ENCODE peak calls at places on chromosome 3, in seven cellular contexts. R is activated T-helper 1 cell treated with anti-CD3 and anti-CD28 coated beads, Interleukin-12 subunit alpha, Interleukin-12 subunit beta, Interleukin-2, Interleukin-4 antibody, amounts not matched to agents 30 ng/mL and 10 ng/mL and 1 ng/mL, durations not matched to agents 14 hours and 24 hours and 36 hours; N is ACHN; I is dorsolateral prefrontal cortex; W is tibial artery; G is AG04450; Q is NCI-H510A. M is an unnamed sample.

GRCh38 chr3:36700537-36701248 is 63.7 kb downstream of the DCLK3 start:
- DNase-seq in R (no peak), N (peak; percentile 69), I (peak; percentile 48), W (peak; percentile 45), G (peak; percentile 54), Q (peak; percentile 11), M (peak; percentile 80)

GRCh38 chr3:4228295-4228694 is 74.9 kb upstream of the SETMAR start:
- DNase-seq in R (no peak), N (no peak), I (no peak), W (no peak), G (no peak), Q (no peak), M (no peak)

GRCh38 chr3:13273604-13274105 is 146.5 kb downstream of the NUP210 start:
- DNase-seq in R (no peak), N (no peak), I (no peak), W (no peak), G (no peak), Q (no peak), M (no peak)

GRCh38 chr3:62220616-62221015 is 152.7 kb downstream of the FEZF2 start:
- DNase-seq in R (no peak), N (no peak), I (no peak), W (no peak), G (no peak), Q (no peak), M (no peak)

GRCh38 chr3:130759692-130760338 is 13.2 kb upstream of the PIK3R4 start:
- DNase-seq in R (peak; percentile 43), N (peak; percentile 49), I (peak; percentile 25), W (peak; percentile 36), G (peak; percentile 15), Q (peak; percentile 31), M (peak; percentile 62)

GRCh38 chr3:181726351-181727121 is 14.8 kb downstream of the SOX2 start:
- DNase-seq in R (no peak), N (no peak), I (peak; percentile 49), W (no peak), G (no peak), Q (no peak), M (no peak)

GRCh38 chr3:48018841-48019240 is 2.6 kb upstream of the MAP4 start:
- DNase-seq in R (no peak), N (peak; percentile 19), I (no peak), W (no peak), G (no peak), Q (no peak), M (peak; percentile 68)

GRCh38 chr3:64291956-64292355 is 66.7 kb upstream of the PRICKLE2 start:
- DNase-seq in R (no peak), N (peak; percentile 15), I (no peak), W (peak; percentile 35), G (no peak), Q (no peak), M (peak; percentile 96)

M was measured in fibroblast of mammary gland.